ENCODE peak calls at places on chromosomes 5 and 9, in five cellular contexts. I is epithelial cell of esophagus, H is left ventricle myocardium inferior, X is GM23248, Y is psoas muscle. Z is an unnamed sample.

GRCh38 chr9:74573792-74574191 is 76.7 kb downstream of the RORB start:
- DNase-seq in I (no peak), H (no peak), X (no peak), Y (no peak), Z (peak)

GRCh38 chr5:170353011-170353890 is 35.9 kb downstream of the KCNMB1 start:
- DNase-seq in I (no peak), H (no peak), X (peak), Y (no peak), Z (peak)

GRCh38 chr9:123360161-123361085 is 4.4 kb downstream of the CRB2 start:
- DNase-seq in I (no peak), H (no peak), X (no peak), Y (no peak), Z (no peak)

GRCh38 chr5:78855026-78855425 is 130.1 kb downstream of the ARSB start:
- DNase-seq in I (peak), H (no peak), X (no peak), Y (no peak), Z (no peak)

GRCh38 chr5:178309271-178310008 is 76.8 kb upstream of the PHYKPL start:
- DNase-seq in I (no peak), H (no peak), X (no peak), Y (no peak), Z (no peak)

GRCh38 chr9:17491780-17492179 is 87.1 kb upstream of the SH3GL2 start:
- DNase-seq in I (no peak), H (no peak), X (no peak), Y (no peak), Z (peak)

GRCh38 chr5:40834391-40834848 is 602 bp downstream of the RPL37 start:
- DNase-seq in I (peak), H (no peak), X (peak), Y (no peak), Z (peak)

GRCh38 chr9:90018688-90019087 is 413.9 kb downstream of the GADD45G start:
- DNase-seq in I (no peak), H (no peak), X (no peak), Y (no peak), Z (no peak)

GRCh38 chr9:82498918-82499317 is 510.3 kb downstream of the SPATA31D1 start:
- DNase-seq in I (no peak), H (no peak), X (no peak), Y (no peak), Z (peak)

GRCh38 chr5:149448831-149449714 is 70.0 kb upstream of the IL17B start:
- DNase-seq in I (peak), H (no peak), X (no peak), Y (no peak), Z (peak)

GRCh38 chr5:122880170-122880689 is 34.8 kb downstream of the SNX24 start:
- DNase-seq in I (no peak), H (no peak), X (no peak), Y (no peak), Z (no peak)

GRCh38 chr9:33159058-33159759 is 7.9 kb downstream of the B4GALT1 start:
- DNase-seq in I (no peak), H (peak), X (peak), Y (peak), Z (peak)

GRCh38 chr5:177447611-177448243 is 1.1 kb downstream of the PRR7 start:
- DNase-seq in I (peak), H (no peak), X (peak), Y (peak), Z (no peak)

GRCh38 chr5:162372265-162372664 is 304.7 kb downstream of the GABRG2 start:
- DNase-seq in I (no peak), H (no peak), X (no peak), Y (no peak), Z (no peak)

GRCh38 chr5:68478306-68479091 is 262.9 kb downstream of the PIK3R1 start:
- DNase-seq in I (no peak), H (no peak), X (peak), Y (no peak), Z (peak)

GRCh38 chr9:19409406-19410194 is 791 bp downstream of the ACER2 start:
- DNase-seq in I (peak), H (peak), X (peak), Y (peak), Z (no peak)

GRCh38 chr9:110028281-110029075 is 179.5 kb downstream of the C9orf152 start:
- DNase-seq in I (no peak), H (no peak), X (no peak), Y (no peak), Z (peak)

GRCh38 chr9:92191801-92192200 is 76.6 kb upstream of the SPTLC1 start:
- DNase-seq in I (peak), H (no peak), X (peak), Y (no peak), Z (peak)

GRCh38 chr9:131728961-131729360 is 10.9 kb downstream of the RAPGEF1 start:
- DNase-seq in I (no peak), H (no peak), X (no peak), Y (no peak), Z (no peak)

GRCh38 chr5:43190755-43191603 is 1.0 kb upstream of the NIM1K start:
- DNase-seq in I (peak), H (no peak), X (peak), Y (no peak), Z (peak)

GRCh38 chr5:42991477-42992034 is 48.6 kb downstream of the ANXA2R start:
- DNase-seq in I (no peak), H (no peak), X (no peak), Y (no peak), Z (no peak)

GRCh38 chr5:74514888-74515551 is 125.5 kb downstream of the ENC1 start:
- DNase-seq in I (no peak), H (no peak), X (no peak), Y (no peak), Z (no peak)

GRCh38 chr5:158635565-158635964 is 464.2 kb downstream of the EBF1 start:
- DNase-seq in I (no peak), H (no peak), X (no peak), Y (no peak), Z (no peak)

GRCh38 chr9:17005085-17005484 is 129.8 kb upstream of the CNTLN start:
- DNase-seq in I (peak), H (peak), X (peak), Y (peak), Z (peak)

GRCh38 chr5:35357973-35358372 is 127.7 kb upstream of the PRLR start:
- DNase-seq in I (no peak), H (no peak), X (no peak), Y (no peak), Z (no peak)

GRCh38 chr5:150175536-150175935 is 9.0 kb downstream of the CDX1 start:
- DNase-seq in I (peak), H (no peak), X (peak), Y (no peak), Z (peak)

GRCh38 chr5:1726956-1727355 is 72.7 kb downstream of the MRPL36 start:
- DNase-seq in I (no peak), H (no peak), X (no peak), Y (no peak), Z (no peak)

GRCh38 chr5:150279618-150280017 is 10.0 kb downstream of the CAMK2A start:
- DNase-seq in I (no peak), H (no peak), X (no peak), Y (no peak), Z (no peak)

GRCh38 chr9:33263131-33263935 is 1.2 kb downstream of the BAG1 start:
- DNase-seq in I (peak), H (no peak), X (peak), Y (peak), Z (peak)

GRCh38 chr9:93112116-93112863 is 16.3 kb downstream of the CARD19 start:
- DNase-seq in I (no peak), H (peak), X (no peak), Y (peak), Z (no peak)

DNA sequence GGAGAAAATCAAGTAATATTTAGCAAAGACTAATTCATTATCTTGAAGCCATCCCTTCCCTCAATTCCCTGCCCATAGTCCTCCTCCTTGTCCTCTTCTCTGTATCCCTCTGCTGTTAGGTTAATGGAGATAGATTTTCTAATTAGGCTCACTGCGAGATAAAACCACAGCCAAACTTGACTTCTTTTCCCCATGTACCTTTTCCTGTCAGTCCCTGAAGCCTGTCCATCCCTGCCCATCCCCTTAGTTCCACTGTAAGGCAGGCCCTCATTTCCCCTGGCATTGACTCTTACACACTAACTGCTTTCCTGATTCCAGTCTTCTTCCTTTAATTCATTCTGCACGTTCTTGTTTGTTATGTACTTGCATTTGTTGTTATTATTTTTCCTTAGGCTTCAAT is 1.2 kb downstream of the TLR4 start:
- DNase-seq in I (no peak), H (no peak), X (no peak), Y (no peak), Z (no peak)
- H3K4me3 ChIP-seq in I (no peak), H (peak), X (peak), Y (peak), Z (peak)

GRCh38 chr5:67149057-67149634 is 47.5 kb downstream of the CD180 start:
- DNase-seq in I (no peak), H (no peak), X (no peak), Y (no peak), Z (no peak)
- H3K4me3 ChIP-seq in I (no peak), H (peak), X (no peak), Y (peak), Z (no peak)

GRCh38 chr5:97629281-97629680 is 446.2 kb upstream of the RIOK2 start:
- DNase-seq in I (peak), H (peak), X (peak), Y (peak), Z (peak)
- H3K4me3 ChIP-seq in I (no peak), H (no peak), X (peak), Y (no peak), Z (no peak)

GRCh38 chr9:127904888-127905728 is 5.7 kb upstream of the ST6GALNAC6 start:
- DNase-seq in I (no peak), H (no peak), X (no peak), Y (no peak), Z (no peak)
- H3K4me3 ChIP-seq in I (no peak), H (no peak), X (no peak), Y (no peak), Z (no peak)

DNA sequence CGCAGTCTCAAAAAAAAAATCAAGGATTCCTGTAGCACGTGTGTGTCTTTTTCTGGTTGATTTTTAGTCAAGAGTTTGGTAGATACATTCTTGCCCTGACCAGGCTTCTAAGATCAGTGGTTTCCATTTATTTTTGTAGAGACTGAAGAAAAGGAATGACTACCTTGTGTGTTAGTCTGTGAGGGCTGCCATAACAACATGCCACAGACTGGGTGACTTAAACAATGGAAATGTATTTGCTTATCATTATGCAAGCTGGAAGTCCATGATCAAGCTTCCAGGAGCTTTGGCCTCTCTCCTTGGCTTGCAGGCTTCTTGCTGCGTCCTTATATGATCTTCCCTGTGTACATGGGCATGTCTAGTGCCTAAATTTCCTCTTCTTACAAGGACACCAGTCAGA is 127.0 kb downstream of the CCDC192 start:
- DNase-seq in I (no peak), H (no peak), X (peak), Y (no peak), Z (no peak)
- H3K4me3 ChIP-seq in I (no peak), H (no peak), X (no peak), Y (no peak), Z (no peak)

DNA sequence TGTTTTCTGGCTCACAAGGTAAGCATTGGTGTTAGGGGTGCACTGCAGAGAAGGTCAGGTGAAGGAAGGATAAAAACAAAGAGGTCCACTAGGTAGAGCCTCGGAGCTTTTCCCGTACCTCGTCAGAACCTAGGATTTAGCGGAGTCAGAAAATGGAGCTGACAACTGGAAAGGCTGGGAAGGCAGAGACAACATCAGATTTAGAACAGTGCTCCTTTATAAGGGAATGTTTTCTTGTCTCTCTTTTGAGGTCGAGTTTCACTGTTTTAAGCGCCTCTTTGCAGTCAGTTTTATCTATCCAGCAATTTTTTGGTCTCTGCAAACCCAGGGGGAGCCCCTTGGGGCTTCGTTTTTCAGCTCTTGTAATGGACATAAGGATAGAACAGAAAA is 80.6 kb downstream of the FNBP1 start:
- DNase-seq in I (no peak), H (no peak), X (no peak), Y (no peak), Z (no peak)
- H3K4me3 ChIP-seq in I (peak), H (peak), X (peak), Y (peak), Z (peak)

GRCh38 chr5:125528881-125529280 is 782.4 kb upstream of the ZNF608 start:
- DNase-seq in I (no peak), H (no peak), X (no peak), Y (no peak), Z (peak)

GRCh38 chr5:125526940-125527339 is 780.5 kb upstream of the ZNF608 start:
- DNase-seq in I (peak), H (peak), X (peak), Y (no peak), Z (peak)

GRCh38 chr5:125521289-125521688 is 774.9 kb upstream of the ZNF608 start:
- DNase-seq in I (no peak), H (no peak), X (no peak), Y (no peak), Z (no peak)

GRCh38 chr5:125530833-125531610 is 784.6 kb upstream of the ZNF608 start:
- DNase-seq in I (no peak), H (no peak), X (no peak), Y (no peak), Z (no peak)

GRCh38 chr5:125525356-125525755 is 778.9 kb upstream of the ZNF608 start:
- DNase-seq in I (peak), H (no peak), X (no peak), Y (no peak), Z (no peak)
- H3K4me3 ChIP-seq in I (no peak), H (no peak), X (no peak), Y (no peak), Z (no peak)